ENCODE peak calls at places on chromosomes 12 and 14, in five cellular contexts. C is mucosa of gallbladder, V is HS-5, Y is frontal cortex, J is ELF-1. Q is an unnamed sample.

GRCh38 chr12:78863482-78864427 is 819 bp upstream of the SYT1 start:
- DNase-seq in C (no peak), V (no peak), Y (no peak), J (peak; percentile 59), Q (peak; percentile 10)

GRCh38 chr12:122834921-122835692 is at the start of gene HIP1R:
- DNase-seq in C (peak; percentile 48), V (no peak), Y (peak; percentile 88), J (peak; percentile 23), Q (no peak)

GRCh38 chr12:89346741-89347324 is 5.5 kb downstream of the DUSP6 start:
- DNase-seq in C (no peak), V (no peak), Y (no peak), J (peak; percentile 34), Q (no peak)

GRCh38 chr14:51554953-51555352 is 96.8 kb upstream of the FRMD6 start:
- DNase-seq in C (no peak), V (peak; percentile 46), Y (no peak), J (no peak), Q (peak; percentile 58)

GRCh38 chr12:68100241-68100640 is 59.3 kb downstream of the IFNG start:
- DNase-seq in C (no peak), V (no peak), Y (no peak), J (no peak), Q (no peak)

GRCh38 chr14:68627868-68628604 is 164.8 kb downstream of the ZFP36L1 start:
- DNase-seq in C (peak; percentile 56), V (no peak), Y (peak; percentile 80), J (peak; percentile 87), Q (no peak)

GRCh38 chr12:108647199-108647935 is 13.7 kb upstream of the SELPLG start:
- DNase-seq in C (no peak), V (no peak), Y (no peak), J (no peak), Q (no peak)

GRCh38 chr14:64158608-64159007 is 135.6 kb downstream of the ESR2 start:
- DNase-seq in C (no peak), V (no peak), Y (no peak), J (no peak), Q (no peak)

GRCh38 chr12:116395381-116395780 is 117.9 kb upstream of the MED13L start:
- DNase-seq in C (no peak), V (no peak), Y (no peak), J (no peak), Q (no peak)

GRCh38 chr12:32070370-32070769 is 36.3 kb upstream of the BICD1 start:
- DNase-seq in C (no peak), V (no peak), Y (no peak), J (no peak), Q (no peak)